ENCODE peak calls at places on chromosomes 16 and 17, in nine cellular contexts. One of them, this sample, is unnamed.

GRCh38 chr16:31090540-31090939 is 1.8 kb upstream of the PRSS53 start:
- DNase-seq in Right ventricle myocardium superior: no peak
- DNase-seq in NCI-H146: no peak
- DNase-seq in PC-9: peak
- DNase-seq in activated CD4-positive, alpha-beta T cell treated with anti-CD3 and anti-CD28 coated beads, Interleukin-2, amount 50 U/mL, for 1 hour: no peak
- DNase-seq in fibroblast of pulmonary artery: no peak
- DNase-seq in activated naive CD4-positive, alpha-beta T cell treated with anti-CD3 and anti-CD28 coated beads, Interleukin-2, amount 50 U/mL, for 16 hours: no peak
- DNase-seq in stimulated activated CD4-positive, alpha-beta T cell treated with anti-CD3 and anti-CD28 coated beads, Interleukin-1b, Interleukin-23, amount 100 ng/mL, for 4 hours: no peak
- DNase-seq in hypothalamus: no peak
- DNase-seq in this sample: no peak

GRCh38 chr16:17273142-17273561 is 197.6 kb downstream of the XYLT1 start:
- DNase-seq in Right ventricle myocardium superior: no peak
- DNase-seq in NCI-H146: no peak
- DNase-seq in fibroblast of pulmonary artery: peak
- DNase-seq in PC-9: no peak
- DNase-seq in activated naive CD4-positive, alpha-beta T cell treated with anti-CD3 and anti-CD28 coated beads, Interleukin-2, amount 50 U/mL, for 16 hours: peak
- DNase-seq in hypothalamus: no peak
- DNase-seq in activated CD4-positive, alpha-beta T cell treated with anti-CD3 and anti-CD28 coated beads, Interleukin-2, amount 50 U/mL, for 1 hour: no peak
- DNase-seq in stimulated activated CD4-positive, alpha-beta T cell treated with anti-CD3 and anti-CD28 coated beads, Interleukin-1b, Interleukin-23, amount 100 ng/mL, for 4 hours: no peak
- DNase-seq in this sample: no peak

GRCh38 chr16:80347900-80348299 is 192.9 kb upstream of the DYNLRB2 start:
- DNase-seq in activated CD4-positive, alpha-beta T cell treated with anti-CD3 and anti-CD28 coated beads, Interleukin-2, amount 50 U/mL, for 1 hour: no peak
- DNase-seq in NCI-H146: no peak
- DNase-seq in fibroblast of pulmonary artery: peak
- DNase-seq in activated naive CD4-positive, alpha-beta T cell treated with anti-CD3 and anti-CD28 coated beads, Interleukin-2, amount 50 U/mL, for 16 hours: no peak
- DNase-seq in stimulated activated CD4-positive, alpha-beta T cell treated with anti-CD3 and anti-CD28 coated beads, Interleukin-1b, Interleukin-23, amount 100 ng/mL, for 4 hours: no peak
- DNase-seq in Right ventricle myocardium superior: peak
- DNase-seq in PC-9: no peak
- DNase-seq in hypothalamus: peak
- DNase-seq in this sample: no peak

GRCh38 chr16:50683689-50684374 is 2.7 kb upstream of the SNX20 start:
- DNase-seq in NCI-H146: no peak
- DNase-seq in activated CD4-positive, alpha-beta T cell treated with anti-CD3 and anti-CD28 coated beads, Interleukin-2, amount 50 U/mL, for 1 hour: no peak
- DNase-seq in activated naive CD4-positive, alpha-beta T cell treated with anti-CD3 and anti-CD28 coated beads, Interleukin-2, amount 50 U/mL, for 16 hours: no peak
- DNase-seq in fibroblast of pulmonary artery: no peak
- DNase-seq in stimulated activated CD4-positive, alpha-beta T cell treated with anti-CD3 and anti-CD28 coated beads, Interleukin-1b, Interleukin-23, amount 100 ng/mL, for 4 hours: no peak
- DNase-seq in hypothalamus: no peak
- DNase-seq in Right ventricle myocardium superior: no peak
- DNase-seq in PC-9: no peak
- DNase-seq in this sample: peak

GRCh38 chr17:79986441-79987186 is 49.1 kb downstream of the TBC1D16 start:
- DNase-seq in Right ventricle myocardium superior: no peak
- DNase-seq in NCI-H146: no peak
- DNase-seq in activated naive CD4-positive, alpha-beta T cell treated with anti-CD3 and anti-CD28 coated beads, Interleukin-2, amount 50 U/mL, for 16 hours: no peak
- DNase-seq in hypothalamus: no peak
- DNase-seq in stimulated activated CD4-positive, alpha-beta T cell treated with anti-CD3 and anti-CD28 coated beads, Interleukin-1b, Interleukin-23, amount 100 ng/mL, for 4 hours: no peak
- DNase-seq in activated CD4-positive, alpha-beta T cell treated with anti-CD3 and anti-CD28 coated beads, Interleukin-2, amount 50 U/mL, for 1 hour: no peak
- DNase-seq in fibroblast of pulmonary artery: peak
- DNase-seq in PC-9: no peak
- DNase-seq in this sample: no peak

GRCh38 chr16:5022521-5022920 is 11.2 kb downstream of the NAGPA start:
- DNase-seq in stimulated activated CD4-positive, alpha-beta T cell treated with anti-CD3 and anti-CD28 coated beads, Interleukin-1b, Interleukin-23, amount 100 ng/mL, for 4 hours: no peak
- DNase-seq in hypothalamus: no peak
- DNase-seq in Right ventricle myocardium superior: no peak
- DNase-seq in fibroblast of pulmonary artery: no peak
- DNase-seq in activated naive CD4-positive, alpha-beta T cell treated with anti-CD3 and anti-CD28 coated beads, Interleukin-2, amount 50 U/mL, for 16 hours: no peak
- DNase-seq in NCI-H146: no peak
- DNase-seq in activated CD4-positive, alpha-beta T cell treated with anti-CD3 and anti-CD28 coated beads, Interleukin-2, amount 50 U/mL, for 1 hour: no peak
- DNase-seq in PC-9: peak
- DNase-seq in this sample: no peak

GRCh38 chr17:1107777-1108559 is 71.8 kb downstream of the ABR start:
- DNase-seq in PC-9: no peak
- DNase-seq in hypothalamus: no peak
- DNase-seq in activated naive CD4-positive, alpha-beta T cell treated with anti-CD3 and anti-CD28 coated beads, Interleukin-2, amount 50 U/mL, for 16 hours: no peak
- DNase-seq in Right ventricle myocardium superior: peak
- DNase-seq in fibroblast of pulmonary artery: no peak
- DNase-seq in stimulated activated CD4-positive, alpha-beta T cell treated with anti-CD3 and anti-CD28 coated beads, Interleukin-1b, Interleukin-23, amount 100 ng/mL, for 4 hours: no peak
- DNase-seq in NCI-H146: no peak
- DNase-seq in activated CD4-positive, alpha-beta T cell treated with anti-CD3 and anti-CD28 coated beads, Interleukin-2, amount 50 U/mL, for 1 hour: no peak
- DNase-seq in this sample: no peak

GRCh38 chr17:80786887-80787286 is 204.8 kb upstream of the CHMP6 start:
- DNase-seq in NCI-H146: peak
- DNase-seq in PC-9: no peak
- DNase-seq in hypothalamus: no peak
- DNase-seq in stimulated activated CD4-positive, alpha-beta T cell treated with anti-CD3 and anti-CD28 coated beads, Interleukin-1b, Interleukin-23, amount 100 ng/mL, for 4 hours: no peak
- DNase-seq in Right ventricle myocardium superior: no peak
- DNase-seq in fibroblast of pulmonary artery: no peak
- DNase-seq in activated naive CD4-positive, alpha-beta T cell treated with anti-CD3 and anti-CD28 coated beads, Interleukin-2, amount 50 U/mL, for 16 hours: no peak
- DNase-seq in activated CD4-positive, alpha-beta T cell treated with anti-CD3 and anti-CD28 coated beads, Interleukin-2, amount 50 U/mL, for 1 hour: no peak
- DNase-seq in this sample: no peak

GRCh38 chr17:44348234-44348987 is 3.3 kb downstream of the GRN start:
- DNase-seq in PC-9: no peak
- DNase-seq in activated CD4-positive, alpha-beta T cell treated with anti-CD3 and anti-CD28 coated beads, Interleukin-2, amount 50 U/mL, for 1 hour: no peak
- DNase-seq in fibroblast of pulmonary artery: no peak
- DNase-seq in hypothalamus: peak
- DNase-seq in activated naive CD4-positive, alpha-beta T cell treated with anti-CD3 and anti-CD28 coated beads, Interleukin-2, amount 50 U/mL, for 16 hours: no peak
- DNase-seq in stimulated activated CD4-positive, alpha-beta T cell treated with anti-CD3 and anti-CD28 coated beads, Interleukin-1b, Interleukin-23, amount 100 ng/mL, for 4 hours: no peak
- DNase-seq in Right ventricle myocardium superior: no peak
- DNase-seq in NCI-H146: no peak
- DNase-seq in this sample: peak

GRCh38 chr17:79630120-79630519 is 19.3 kb upstream of the RBFOX3 start:
- DNase-seq in PC-9: no peak
- DNase-seq in Right ventricle myocardium superior: no peak
- DNase-seq in activated CD4-positive, alpha-beta T cell treated with anti-CD3 and anti-CD28 coated beads, Interleukin-2, amount 50 U/mL, for 1 hour: no peak
- DNase-seq in stimulated activated CD4-positive, alpha-beta T cell treated with anti-CD3 and anti-CD28 coated beads, Interleukin-1b, Interleukin-23, amount 100 ng/mL, for 4 hours: no peak
- DNase-seq in fibroblast of pulmonary artery: no peak
- DNase-seq in activated naive CD4-positive, alpha-beta T cell treated with anti-CD3 and anti-CD28 coated beads, Interleukin-2, amount 50 U/mL, for 16 hours: no peak
- DNase-seq in hypothalamus: no peak
- DNase-seq in NCI-H146: no peak
- DNase-seq in this sample: peak

This sample was measured in B cell.